ENCODE peak calls at places on chromosomes 6 and 20, in eight cellular contexts. L, X, Z, J, O, C, N and E are unnamed samples.

GRCh38 chr20:50107086-50107645 is 5.8 kb downstream of the UBE2V1 start:
- DNase-seq in L (no peak), X (no peak), Z (no peak), J (no peak), O (no peak), C (no peak), N (no peak), E (peak)

GRCh38 chr20:63517376-63518309 is 2.9 kb upstream of the PPDPF start:
- DNase-seq in L (no peak), X (peak), Z (no peak), J (no peak), O (peak), C (no peak), N (peak), E (no peak)

GRCh38 chr20:977021-977420 is 25.1 kb downstream of the RSPO4 start:
- DNase-seq in L (no peak), X (no peak), Z (no peak), J (no peak), O (no peak), C (no peak), N (no peak), E (no peak)

GRCh38 chr6:115000736-115001135 is 657.9 kb upstream of the HS3ST5 start:
- DNase-seq in L (no peak), X (no peak), Z (no peak), J (no peak), O (no peak), C (no peak), N (no peak), E (peak)

GRCh38 chr6:129500958-129501381 is 209.0 kb downstream of the ARHGAP18 start:
- DNase-seq in L (peak), X (peak), Z (no peak), J (peak), O (no peak), C (no peak), N (no peak), E (no peak)

GRCh38 chr6:14849224-14849623 is 396.6 kb upstream of the JARID2 start:
- DNase-seq in L (no peak), X (no peak), Z (no peak), J (no peak), O (no peak), C (no peak), N (no peak), E (no peak)

GRCh38 chr6:27293436-27294152 is 18.5 kb downstream of the POM121L2 start:
- DNase-seq in L (no peak), X (peak), Z (no peak), J (peak), O (no peak), C (peak), N (no peak), E (peak)

GRCh38 chr6:11424395-11425050 is 113.0 kb upstream of the TMEM170B start:
- DNase-seq in L (no peak), X (no peak), Z (no peak), J (no peak), O (no peak), C (peak), N (no peak), E (no peak)

GRCh38 chr6:78713564-78713963 is 153.8 kb upstream of the IRAK1BP1 start:
- DNase-seq in L (no peak), X (no peak), Z (no peak), J (no peak), O (no peak), C (no peak), N (no peak), E (no peak)

GRCh38 chr20:50754420-50754819 is 23.0 kb downstream of the PARD6B start:
- DNase-seq in L (no peak), X (no peak), Z (no peak), J (no peak), O (no peak), C (no peak), N (no peak), E (no peak)

GRCh38 chr20:47854687-47855212 is 69.5 kb upstream of the SULF2 start:
- DNase-seq in L (no peak), X (peak), Z (no peak), J (peak), O (no peak), C (peak), N (no peak), E (no peak)

GRCh38 chr6:7725849-7726415 is at the start of gene BMP6:
- DNase-seq in L (peak), X (peak), Z (peak), J (peak), O (peak), C (peak), N (peak), E (peak)

GRCh38 chr6:151067684-151068596 is 171.8 kb upstream of the AKAP12 start:
- DNase-seq in L (peak), X (no peak), Z (peak), J (peak), O (peak), C (peak), N (no peak), E (peak)

GRCh38 chr6:158142789-158143188 is 25.3 kb downstream of the SERAC1 start:
- DNase-seq in L (no peak), X (no peak), Z (no peak), J (peak), O (no peak), C (peak), N (no peak), E (peak)

GRCh38 chr6:91438570-91438969 is 851.7 kb upstream of the MAP3K7 start:
- DNase-seq in L (no peak), X (no peak), Z (no peak), J (no peak), O (no peak), C (no peak), N (no peak), E (peak)

GRCh38 chr6:131548441-131548840 is 24.6 kb upstream of the ARG1 start:
- DNase-seq in L (no peak), X (no peak), Z (no peak), J (no peak), O (no peak), C (no peak), N (no peak), E (no peak)

GRCh38 chr20:44442298-44443070 is 33.2 kb upstream of the TTPAL start:
- DNase-seq in L (no peak), X (no peak), Z (no peak), J (no peak), O (no peak), C (no peak), N (no peak), E (no peak)

GRCh38 chr6:131652472-131652871 is 15.4 kb downstream of the ENPP3 start:
- DNase-seq in L (no peak), X (no peak), Z (no peak), J (peak), O (no peak), C (peak), N (no peak), E (no peak)

GRCh38 chr6:75693534-75693933 is 55.5 kb upstream of the MYO6 start:
- DNase-seq in L (no peak), X (no peak), Z (no peak), J (peak), O (no peak), C (no peak), N (no peak), E (peak)

GRCh38 chr6:144023216-144023615 is 15.2 kb upstream of the PLAGL1 start:
- DNase-seq in L (no peak), X (no peak), Z (no peak), J (no peak), O (no peak), C (no peak), N (no peak), E (no peak)

GRCh38 chr6:34099878-34100277 is 46.0 kb downstream of the GRM4 start:
- DNase-seq in L (no peak), X (no peak), Z (no peak), J (no peak), O (no peak), C (no peak), N (no peak), E (no peak)

GRCh38 chr6:166277021-166277420 is 31.2 kb downstream of the PRR18 start:
- DNase-seq in L (peak), X (no peak), Z (no peak), J (no peak), O (peak), C (no peak), N (no peak), E (no peak)

GRCh38 chr6:111774346-111774703 is 98.9 kb downstream of the FYN start:
- DNase-seq in L (no peak), X (no peak), Z (no peak), J (no peak), O (no peak), C (no peak), N (no peak), E (no peak)

GRCh38 chr6:49522710-49523593 is 23.2 kb downstream of the GLYATL3 start:
- DNase-seq in L (no peak), X (no peak), Z (no peak), J (no peak), O (no peak), C (no peak), N (no peak), E (no peak)

GRCh38 chr6:137512768-137513605 is 18.8 kb upstream of the OLIG3 start:
- DNase-seq in L (no peak), X (no peak), Z (no peak), J (no peak), O (no peak), C (no peak), N (peak), E (no peak)

GRCh38 chr6:146917182-146917581 is 287.0 kb upstream of the STXBP5 start:
- DNase-seq in L (no peak), X (no peak), Z (no peak), J (no peak), O (no peak), C (no peak), N (no peak), E (no peak)

GRCh38 chr6:2197177-2197671 is 48.2 kb downstream of the GMDS start:
- DNase-seq in L (peak), X (no peak), Z (no peak), J (peak), O (no peak), C (peak), N (no peak), E (no peak)

GRCh38 chr6:155779421-155779820 is 323.8 kb upstream of the NOX3 start:
- DNase-seq in L (no peak), X (no peak), Z (no peak), J (no peak), O (no peak), C (no peak), N (no peak), E (no peak)

GRCh38 chr6:27007020-27007419 is 240.5 kb upstream of the PRSS16 start:
- DNase-seq in L (no peak), X (no peak), Z (no peak), J (no peak), O (no peak), C (no peak), N (no peak), E (no peak)

GRCh38 chr6:71171478-71172070 is 117.0 kb upstream of the OGFRL1 start:
- DNase-seq in L (no peak), X (no peak), Z (no peak), J (no peak), O (no peak), C (no peak), N (no peak), E (no peak)

GRCh38 chr6:81792826-81793225 is 40.3 kb upstream of the TENT5A start:
- DNase-seq in L (no peak), X (no peak), Z (no peak), J (no peak), O (no peak), C (no peak), N (no peak), E (no peak)

GRCh38 chr6:150451767-150452641 is 83.2 kb downstream of the IYD start:
- DNase-seq in L (no peak), X (no peak), Z (peak), J (no peak), O (no peak), C (no peak), N (no peak), E (peak)

GRCh38 chr6:27772261-27773001 is 139.8 kb downstream of the OR2B2 start:
- DNase-seq in L (peak), X (peak), Z (peak), J (peak), O (peak), C (peak), N (peak), E (peak)

GRCh38 chr6:67722861-67723261 is 912.2 kb upstream of the ADGRB3 start:
- DNase-seq in L (no peak), X (no peak), Z (no peak), J (no peak), O (no peak), C (no peak), N (peak), E (no peak)

GRCh38 chr20:46699651-46700359 is 9.6 kb upstream of the SLC2A10 start:
- DNase-seq in L (no peak), X (no peak), Z (no peak), J (peak), O (no peak), C (peak), N (no peak), E (peak)

GRCh38 chr6:130969807-130970491 is 93.1 kb downstream of the EPB41L2 start:
- DNase-seq in L (no peak), X (no peak), Z (no peak), J (peak), O (no peak), C (no peak), N (no peak), E (no peak)

GRCh38 chr20:32589769-32590168 is 4.6 kb upstream of the NOL4L start:
- DNase-seq in L (no peak), X (no peak), Z (no peak), J (no peak), O (no peak), C (no peak), N (no peak), E (no peak)

GRCh38 chr20:46621492-46621891 is 29.8 kb downstream of the SLC13A3 start:
- DNase-seq in L (no peak), X (no peak), Z (no peak), J (peak), O (no peak), C (no peak), N (no peak), E (peak)